ENCODE peak calls at places on chromosomes 3 and 15, in seven cellular contexts. C is left cardiac atrium; X is CD8-positive, alpha-beta T cell; Y is A549; R is activated naive CD8-positive, alpha-beta T cell treated with anti-CD3 and anti-CD28 coated beads, Interleukin-2, amount 50 U/mL, for 24 hours; J is activated B cell treated with CpG ODN at 0.5 μM for 24 hours; I is activated CD4-positive, CD25-positive, alpha-beta regulatory T cell treated with anti-CD3 and anti-CD28 coated beads, Interleukin-2, amount 50 U/mL, for 24 hours. D is an unnamed sample.
A peak's percentile ranks its signal among the peaks of the same experiment; 100 is the strongest.

GRCh38 chr15:47196057-47196456 is 521.2 kb upstream of the SEMA6D start:
- ATAC-seq in C (peak; percentile 98), X (no peak), Y (peak; percentile 96), R (peak; percentile 63), J (no peak), I (no peak), D (no peak)

GRCh38 chr3:124591699-124592098 is 138.6 kb upstream of the UMPS start:
- ATAC-seq in C (no peak), X (no peak), Y (no peak), R (no peak), J (no peak), I (no peak), D (no peak)

GRCh38 chr3:33901862-33902563 is 103.6 kb downstream of the PDCD6IP start:
- ATAC-seq in C (no peak), X (no peak), Y (no peak), R (no peak), J (no peak), I (no peak), D (no peak)

GRCh38 chr3:21938267-21938681 is 187.3 kb upstream of the ZNF385D start:
- ATAC-seq in C (no peak), X (no peak), Y (no peak), R (no peak), J (no peak), I (no peak), D (no peak)

GRCh38 chr3:12799525-12800440 is 3.3 kb downstream of the CAND2 start:
- ATAC-seq in C (no peak), X (no peak), Y (peak; percentile 85), R (no peak), J (no peak), I (no peak), D (no peak)

GRCh38 chr15:88447206-88447605 is 20.0 kb downstream of the MRPL46 start:
- ATAC-seq in C (no peak), X (no peak), Y (no peak), R (no peak), J (no peak), I (no peak), D (no peak)

GRCh38 chr15:72801590-72802345 is 18.2 kb upstream of the ADPGK start:
- ATAC-seq in C (no peak), X (no peak), Y (no peak), R (no peak), J (no peak), I (no peak), D (no peak)

GRCh38 chr15:33148129-33148850 is 46.2 kb downstream of the FMN1 start:
- ATAC-seq in C (no peak), X (no peak), Y (no peak), R (peak; percentile 46), J (no peak), I (no peak), D (peak; percentile 57)

GRCh38 chr3:130905551-130905950 is 11.7 kb downstream of the ATP2C1 start:
- ATAC-seq in C (peak; percentile 55), X (no peak), Y (no peak), R (no peak), J (no peak), I (no peak), D (no peak)

GRCh38 chr3:130607553-130608154 is 90.7 kb downstream of the COL6A6 start:
- ATAC-seq in C (no peak), X (no peak), Y (no peak), R (no peak), J (no peak), I (no peak), D (no peak)

GRCh38 chr15:40151499-40151898 is 9.4 kb upstream of the BUB1B start:
- ATAC-seq in C (no peak), X (no peak), Y (no peak), R (no peak), J (no peak), I (no peak), D (no peak)

GRCh38 chr3:195095035-195095703 is 175.8 kb downstream of the XXYLT1 start:
- ATAC-seq in C (no peak), X (no peak), Y (no peak), R (no peak), J (peak; percentile 65), I (no peak), D (no peak)

GRCh38 chr15:34435658-34436057 is 1.9 kb downstream of the GOLGA8A start:
- ATAC-seq in C (no peak), X (no peak), Y (peak; percentile 18), R (no peak), J (no peak), I (no peak), D (no peak)

GRCh38 chr15:38050988-38051387 is 116.5 kb downstream of the TMCO5A start:
- ATAC-seq in C (no peak), X (no peak), Y (no peak), R (no peak), J (no peak), I (no peak), D (no peak)

GRCh38 chr3:40386213-40386612 is 771 bp upstream of the ENTPD3 start:
- ATAC-seq in C (no peak), X (no peak), Y (no peak), R (no peak), J (no peak), I (no peak), D (no peak)

GRCh38 chr15:71709808-71710418 is 100.4 kb upstream of the NR2E3 start:
- ATAC-seq in C (no peak), X (no peak), Y (no peak), R (no peak), J (no peak), I (no peak), D (no peak)

GRCh38 chr3:122383915-122384697 is at the start of gene FAM162A:
- ATAC-seq in C (peak; percentile 98), X (peak; percentile 94), Y (peak; percentile 92), R (peak; percentile 95), J (peak; percentile 94), I (peak; percentile 96), D (peak; percentile 88)

GRCh38 chr3:12670789-12671450 is 7.0 kb upstream of the RAF1 start:
- ATAC-seq in C (no peak), X (no peak), Y (peak; percentile 33), R (peak; percentile 43), J (no peak), I (no peak), D (no peak)

GRCh38 chr3:16174389-16174788 is at the start of gene GALNT15:
- ATAC-seq in C (peak; percentile 92), X (no peak), Y (no peak), R (no peak), J (no peak), I (no peak), D (no peak)

GRCh38 chr3:154112146-154112545 is 9.0 kb upstream of the ARHGEF26 start:
- ATAC-seq in C (no peak), X (no peak), Y (no peak), R (no peak), J (no peak), I (no peak), D (no peak)

GRCh38 chr3:8491750-8492149 is 9.9 kb upstream of the LMCD1 start:
- ATAC-seq in C (no peak), X (no peak), Y (no peak), R (no peak), J (no peak), I (no peak), D (no peak)

GRCh38 chr3:108554233-108554632 is 35.0 kb downstream of the CIP2A start:
- ATAC-seq in C (no peak), X (no peak), Y (no peak), R (no peak), J (no peak), I (no peak), D (no peak)

GRCh38 chr15:71366522-71366921 is 251.3 kb downstream of the THSD4 start:
- ATAC-seq in C (no peak), X (no peak), Y (no peak), R (no peak), J (no peak), I (no peak), D (no peak)

GRCh38 chr3:127306361-127307112 is 18.7 kb upstream of the PRR20G start:
- ATAC-seq in C (no peak), X (no peak), Y (no peak), R (no peak), J (no peak), I (no peak), D (no peak)

GRCh38 chr3:47443611-47443995 is 32.1 kb downstream of the SCAP start:
- ATAC-seq in C (no peak), X (no peak), Y (peak; percentile 91), R (no peak), J (no peak), I (no peak), D (no peak)

GRCh38 chr3:32423956-32424558 is 32.4 kb downstream of the CMTM7 start:
- ATAC-seq in C (no peak), X (peak; percentile 55), Y (no peak), R (peak; percentile 8), J (peak; percentile 10), I (peak; percentile 8), D (no peak)

GRCh38 chr15:67120839-67121540 is 55.6 kb downstream of the SMAD3 start:
- ATAC-seq in C (peak; percentile 85), X (peak; percentile 88), Y (peak; percentile 6), R (peak; percentile 89), J (peak; percentile 86), I (peak; percentile 91), D (peak; percentile 93)

GRCh38 chr3:30934208-30934550 is 39.7 kb upstream of the GADL1 start:
- ATAC-seq in C (no peak), X (no peak), Y (peak; percentile 77), R (no peak), J (no peak), I (no peak), D (no peak)

GRCh38 chr15:31203999-31204398 is 102.5 kb upstream of the TRPM1 start:
- ATAC-seq in C (peak; percentile 41), X (no peak), Y (no peak), R (no peak), J (no peak), I (no peak), D (no peak)

GRCh38 chr3:194150252-194150934 is 14.4 kb downstream of the HES1 start:
- ATAC-seq in C (no peak), X (no peak), Y (no peak), R (no peak), J (no peak), I (no peak), D (no peak)

GRCh38 chr3:24523988-24524727 is 29.5 kb upstream of the THRB start:
- ATAC-seq in C (no peak), X (no peak), Y (no peak), R (no peak), J (no peak), I (no peak), D (no peak)

GRCh38 chr3:12230406-12230805 is 58.5 kb upstream of the PPARG start:
- ATAC-seq in C (no peak), X (no peak), Y (no peak), R (no peak), J (no peak), I (no peak), D (no peak)

GRCh38 chr3:100169186-100169585 is 54.9 kb upstream of the FILIP1L start:
- ATAC-seq in C (no peak), X (no peak), Y (no peak), R (no peak), J (no peak), I (no peak), D (no peak)

GRCh38 chr3:15326037-15326436 is 6.3 kb downstream of the SH3BP5 start:
- ATAC-seq in C (no peak), X (no peak), Y (no peak), R (no peak), J (no peak), I (no peak), D (no peak)

GRCh38 chr15:84681822-84682221 is 23.8 kb upstream of the NMB start:
- ATAC-seq in C (no peak), X (peak; percentile 42), Y (no peak), R (peak; percentile 80), J (peak; percentile 54), I (peak; percentile 92), D (peak; percentile 98)